ENCODE peak calls at places on chromosomes 11 and 22, in eight cellular contexts. O, E, Y, A, M, J, R and Q are unnamed samples. For H3K9me3 and H3K4me1, the result is how much of the 10 kb centered on the place peaks cover.

GRCh38 chr11:57308426-57309060 is 16.2 kb downstream of the TNKS1BP1 start:
- DNase-seq in O (no peak), E (no peak), Y (peak), A (no peak), M (no peak), J (no peak), R (no peak), Q (no peak)

GRCh38 chr11:128862421-128862820 is 4.7 kb downstream of the KCNJ1 start:
- DNase-seq in O (no peak), E (no peak), Y (no peak), A (no peak), M (no peak), J (no peak), R (no peak), Q (no peak)

GRCh38 chr22:35841907-35842518 is 124.3 kb downstream of the APOL5 start:
- DNase-seq in O (no peak), E (no peak), Y (no peak), A (no peak), M (no peak), J (no peak), R (no peak), Q (no peak)

GRCh38 chr22:24408630-24409029 is 18.8 kb upstream of the ADORA2A start:
- DNase-seq in O (no peak), E (no peak), Y (peak), A (no peak), M (no peak), J (no peak), R (no peak), Q (no peak)

GRCh38 chr11:129225190-129225589 is 33.1 kb upstream of the ARHGAP32 start:
- DNase-seq in O (no peak), E (no peak), Y (no peak), A (no peak), M (no peak), J (peak), R (no peak), Q (no peak)

GRCh38 chr11:70527429-70528045 is 129.2 kb downstream of the CTTN start:
- DNase-seq in O (no peak), E (no peak), Y (peak), A (no peak), M (no peak), J (no peak), R (no peak), Q (no peak)

GRCh38 chr11:35344990-35345655 is 74.2 kb downstream of the SLC1A2 start:
- DNase-seq in O (no peak), E (no peak), Y (no peak), A (no peak), M (peak), J (no peak), R (no peak), Q (peak)

GRCh38 chr11:126194121-126194543 is 17.3 kb downstream of the RPUSD4 start:
- DNase-seq in O (peak), E (peak), Y (no peak), A (peak), M (peak), J (peak), R (peak), Q (no peak)

GRCh38 chr22:19565921-19566598 is 41.9 kb upstream of the CLDN5 start:
- DNase-seq in O (no peak), E (no peak), Y (no peak), A (no peak), M (no peak), J (peak), R (no peak), Q (no peak)

GRCh38 chr11:97610000-97610399 is 1220.2 kb downstream of the JRKL start:
- DNase-seq in O (no peak), E (no peak), Y (no peak), A (peak), M (no peak), J (no peak), R (no peak), Q (no peak)

GRCh38 chr11:10432493-10432892 is 22.6 kb upstream of the AMPD3 start:
- DNase-seq in O (no peak), E (no peak), Y (no peak), A (no peak), M (no peak), J (no peak), R (no peak), Q (no peak)

GRCh38 chr11:1336836-1337646 is 27.6 kb upstream of the TOLLIP start:
- DNase-seq in O (peak), E (no peak), Y (peak), A (peak), M (no peak), J (no peak), R (peak), Q (peak)

GRCh38 chr11:75429902-75430691 is 2.9 kb downstream of the KLHL35 start:
- DNase-seq in O (peak), E (peak), Y (peak), A (peak), M (peak), J (peak), R (peak), Q (peak)

GRCh38 chr11:33310720-33311500 is 53.7 kb downstream of the HIPK3 start:
- DNase-seq in O (no peak), E (no peak), Y (no peak), A (no peak), M (no peak), J (peak), R (no peak), Q (no peak)

GRCh38 chr11:55942785-55943392 is 6.7 kb upstream of the OR5I1 start:
- DNase-seq in O (no peak), E (no peak), Y (no peak), A (peak), M (no peak), J (peak), R (no peak), Q (no peak)

GRCh38 chr11:74870485-74870884 is 78.4 kb downstream of the XRRA1 start:
- DNase-seq in O (no peak), E (no peak), Y (no peak), A (peak), M (no peak), J (peak), R (peak), Q (no peak)

GRCh38 chr11:28858076-28858475 is 749.9 kb downstream of the METTL15 start:
- DNase-seq in O (no peak), E (no peak), Y (no peak), A (no peak), M (no peak), J (no peak), R (no peak), Q (no peak)

GRCh38 chr11:124970925-124971324 is 16.9 kb downstream of the CCDC15 start:
- DNase-seq in O (no peak), E (no peak), Y (no peak), A (peak), M (no peak), J (peak), R (peak), Q (no peak)

GRCh38 chr11:46363031-46363407 is 15.8 kb downstream of the DGKZ start:
- DNase-seq in O (no peak), E (peak), Y (peak), A (no peak), M (peak), J (peak), R (no peak), Q (peak)

GRCh38 chr11:113104390-113105251 is 143.4 kb downstream of the NCAM1 start:
- DNase-seq in O (no peak), E (no peak), Y (no peak), A (no peak), M (no peak), J (no peak), R (no peak), Q (no peak)

GRCh38 chr11:130449996-130450419 is 1.6 kb downstream of the ADAMTS15 start:
- DNase-seq in O (no peak), E (peak), Y (peak), A (no peak), M (peak), J (no peak), R (peak), Q (peak)

GRCh38 chr11:66186470-66186869 is 82.0 kb upstream of the RAB1B start:
- DNase-seq in O (no peak), E (no peak), Y (no peak), A (no peak), M (no peak), J (no peak), R (no peak), Q (no peak)

GRCh38 chr22:29037340-29037932 is 24.2 kb downstream of the C22orf31 start:
- DNase-seq in O (no peak), E (no peak), Y (no peak), A (no peak), M (no peak), J (no peak), R (no peak), Q (no peak)

GRCh38 chr11:97019754-97020153 is 629.9 kb downstream of the JRKL start:
- DNase-seq in O (no peak), E (no peak), Y (no peak), A (no peak), M (no peak), J (peak), R (no peak), Q (no peak)

GRCh38 chr11:112279901-112280267 is 19.2 kb upstream of the PLET1 start:
- DNase-seq in O (peak), E (peak), Y (peak), A (peak), M (peak), J (peak), R (peak), Q (peak)

GRCh38 chr11:78216021-78216420 is 27.3 kb downstream of the USP35 start:
- DNase-seq in O (no peak), E (no peak), Y (no peak), A (no peak), M (no peak), J (no peak), R (peak), Q (no peak)

GRCh38 chr11:3359092-3359824 is 19.7 kb downstream of the ZNF195 start:
- DNase-seq in O (no peak), E (no peak), Y (no peak), A (no peak), M (no peak), J (no peak), R (no peak), Q (no peak)

GRCh38 chr11:109583996-109584395 is 162.0 kb downstream of the C11orf87 start:
- DNase-seq in O (no peak), E (no peak), Y (no peak), A (no peak), M (no peak), J (no peak), R (no peak), Q (no peak)

GRCh38 chr22:46789992-46790391 is 27.5 kb downstream of the TBC1D22A start:
- DNase-seq in O (no peak), E (no peak), Y (no peak), A (no peak), M (peak), J (no peak), R (peak), Q (no peak)
- TF ChIP-seq CTCF in O (no peak), E (no peak), Y (no peak), A (no peak), M (no peak), J (no peak), R (no peak), Q (no peak)

GRCh38 chr22:48627966-48628365 is 1199.7 kb downstream of the BRD1 start:
- DNase-seq in O (no peak), E (no peak), Y (no peak), A (no peak), M (no peak), J (no peak), R (no peak), Q (no peak)
- H3K9me3 ChIP-seq in O (under half), E (under half), Y (under half), A (under half), M (under half), J (half or more), R (under half), Q (under half)

GRCh38 chr11:13308704-13309103 is 31.1 kb downstream of the BMAL1 start:
- DNase-seq in O (no peak), E (no peak), Y (no peak), A (no peak), M (no peak), J (no peak), R (no peak), Q (no peak)

GRCh38 chr11:13311570-13311969 is 34.0 kb downstream of the BMAL1 start:
- DNase-seq in O (no peak), E (no peak), Y (no peak), A (no peak), M (no peak), J (peak), R (no peak), Q (no peak)

GRCh38 chr11:13309156-13309555 is 31.6 kb downstream of the BMAL1 start:
- DNase-seq in O (no peak), E (no peak), Y (no peak), A (no peak), M (no peak), J (peak), R (no peak), Q (no peak)

GRCh38 chr11:13313005-13313819 is 35.6 kb downstream of the BMAL1 start:
- DNase-seq in O (no peak), E (no peak), Y (no peak), A (no peak), M (no peak), J (peak), R (no peak), Q (no peak)

DNA sequence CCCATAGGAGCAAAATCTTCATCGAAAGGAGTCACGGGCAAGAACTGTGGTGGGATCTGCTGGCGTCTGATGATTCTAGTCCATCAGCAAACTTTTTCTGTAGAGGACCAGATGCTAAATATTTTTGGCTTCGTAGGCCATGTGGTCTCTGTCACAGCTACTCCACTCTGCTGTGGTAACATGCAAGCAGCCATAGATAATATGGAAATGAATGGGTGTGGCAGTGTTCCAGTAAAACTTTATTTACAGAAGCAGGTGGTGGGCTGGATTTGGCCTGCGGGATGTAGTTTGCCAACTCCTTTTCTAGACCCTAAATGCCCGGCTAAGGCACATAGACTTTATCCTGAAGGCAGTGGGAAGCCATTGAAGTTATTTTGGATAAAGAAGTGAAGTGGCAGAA is 32.9 kb downstream of the BMAL1 start:
- DNase-seq in O (no peak), E (no peak), Y (no peak), A (no peak), M (no peak), J (no peak), R (no peak), Q (no peak)
- H3K4me1 ChIP-seq in O (under half), E (under half), Y (half or more), A (under half), M (under half), J (under half), R (under half), Q (under half)

GRCh38 chr11:13152264-13152663 is 125.3 kb upstream of the BMAL1 start:
- DNase-seq in O (no peak), E (no peak), Y (no peak), A (no peak), M (no peak), J (no peak), R (no peak), Q (no peak)

GRCh38 chr11:13149991-13150390 is 127.6 kb upstream of the BMAL1 start:
- DNase-seq in O (no peak), E (no peak), Y (no peak), A (no peak), M (no peak), J (peak), R (no peak), Q (no peak)

GRCh38 chr11:13150487-13150886 is 127.1 kb upstream of the BMAL1 start:
- DNase-seq in O (no peak), E (no peak), Y (no peak), A (no peak), M (no peak), J (no peak), R (no peak), Q (no peak)

DNA sequence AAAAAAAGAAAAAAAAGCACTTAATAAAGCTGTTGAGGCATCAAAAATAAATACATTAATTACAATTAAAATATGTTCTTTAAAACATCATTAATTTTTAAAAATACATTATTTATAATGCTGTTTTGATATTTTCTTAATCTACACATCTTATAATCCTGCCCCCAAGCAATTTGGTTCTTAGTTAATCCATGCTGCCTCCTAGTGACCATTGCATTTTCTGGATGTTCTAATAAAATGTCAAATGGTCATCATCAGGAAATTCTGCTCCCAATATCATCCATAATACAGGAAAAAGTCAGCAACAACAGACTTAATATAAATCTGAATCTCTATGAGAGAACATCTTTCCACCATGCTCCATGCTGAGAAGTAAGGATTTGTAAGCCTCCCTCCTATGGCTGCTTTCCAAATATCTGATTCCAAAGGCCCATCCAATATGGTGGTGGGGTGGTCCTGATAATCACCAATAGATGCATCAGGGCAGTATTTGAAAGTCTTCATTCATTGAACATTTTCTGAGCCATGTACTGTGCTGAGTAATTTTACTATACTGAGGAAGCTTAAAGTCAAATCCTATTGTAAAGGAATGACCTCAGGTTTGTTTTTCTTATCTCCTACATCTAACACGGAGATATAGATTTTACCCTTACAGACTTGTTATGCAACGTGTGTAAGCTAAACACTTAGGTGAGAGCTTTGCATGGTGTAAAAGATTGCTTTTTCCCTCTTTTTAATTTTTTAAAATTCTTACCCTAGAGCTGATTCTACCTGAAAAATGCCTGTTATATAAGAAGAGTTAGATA is 124.7 kb upstream of the BMAL1 start:
- DNase-seq in O (no peak), E (no peak), Y (no peak), A (peak), M (no peak), J (no peak), R (no peak), Q (no peak)
- TF ChIP-seq CTCF in O (no peak), E (peak), Y (peak), A (peak), M (no peak), J (peak), R (peak), Q (peak)

GRCh38 chr11:122977455-122978302 is 4.0 kb downstream of the BSX start:
- DNase-seq in O (no peak), E (no peak), Y (no peak), A (no peak), M (no peak), J (no peak), R (peak), Q (no peak)
- H3K9me3 ChIP-seq in O (under half), E (under half), Y (under half), A (under half), M (under half), J (under half), R (under half), Q (under half)

GRCh38 chr22:38257650-38258246 is 15.1 kb downstream of the TMEM184B start:
- DNase-seq in O (no peak), E (peak), Y (no peak), A (peak), M (no peak), J (no peak), R (peak), Q (no peak)

GRCh38 chr22:38258895-38259294 is 13.9 kb downstream of the TMEM184B start:
- DNase-seq in O (no peak), E (no peak), Y (no peak), A (no peak), M (no peak), J (no peak), R (no peak), Q (no peak)

GRCh38 chr22:38261478-38261803 is 11.4 kb downstream of the TMEM184B start:
- DNase-seq in O (no peak), E (no peak), Y (no peak), A (no peak), M (no peak), J (no peak), R (no peak), Q (no peak)

GRCh38 chr22:38260760-38261477 is 11.9 kb downstream of the TMEM184B start:
- DNase-seq in O (no peak), E (no peak), Y (no peak), A (no peak), M (no peak), J (no peak), R (no peak), Q (no peak)

DNA sequence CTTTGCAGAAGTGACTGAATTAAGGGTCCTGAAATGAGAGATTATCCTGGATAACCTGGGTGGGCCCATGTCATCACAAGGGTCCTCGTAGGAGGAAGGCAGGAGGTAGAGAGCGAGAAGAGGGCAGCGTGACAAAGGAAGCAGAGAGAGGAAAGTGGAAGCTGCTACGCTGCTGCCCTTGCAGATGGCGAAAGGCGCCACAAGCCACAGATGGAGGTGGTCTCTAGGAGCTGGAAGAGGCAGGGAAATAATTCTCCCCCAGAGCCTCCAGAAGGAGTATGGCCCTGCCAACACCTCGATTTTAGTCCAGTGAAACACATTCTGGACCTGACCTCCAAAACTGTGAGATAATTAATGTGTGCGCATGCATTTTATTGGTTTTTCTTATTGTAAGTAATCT is 13.4 kb downstream of the TMEM184B start:
- DNase-seq in O (no peak), E (no peak), Y (no peak), A (no peak), M (no peak), J (no peak), R (no peak), Q (no peak)
- H3K4me1 ChIP-seq in O (under half), E (half or more), Y (half or more), A (under half), M (under half), J (under half), R (under half), Q (under half)

DNA sequence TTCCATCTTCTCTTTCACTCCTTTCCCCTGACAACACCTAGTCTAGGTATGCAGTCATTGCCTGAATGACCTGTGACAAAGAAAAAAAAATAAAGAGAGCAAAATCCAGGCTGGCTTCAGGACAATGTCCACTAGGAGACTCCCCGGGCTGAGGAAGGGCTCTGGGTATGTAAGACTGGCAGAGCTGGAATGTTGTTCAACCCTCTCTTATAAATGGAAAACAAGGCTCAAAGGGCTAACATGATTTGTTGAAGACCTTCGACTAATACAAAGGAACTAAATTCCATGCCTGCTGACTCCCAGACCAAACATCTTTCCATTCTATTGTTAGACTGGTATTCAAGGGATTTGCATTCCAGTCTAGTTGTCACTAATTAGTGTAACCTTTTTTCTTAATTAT is 122.2 kb downstream of the ARL14EP start:
- DNase-seq in O (no peak), E (no peak), Y (no peak), A (peak), M (no peak), J (no peak), R (no peak), Q (no peak)
- TF ChIP-seq CTCF in O (no peak), E (no peak), Y (no peak), A (peak), M (no peak), J (no peak), R (peak), Q (no peak)

DNA sequence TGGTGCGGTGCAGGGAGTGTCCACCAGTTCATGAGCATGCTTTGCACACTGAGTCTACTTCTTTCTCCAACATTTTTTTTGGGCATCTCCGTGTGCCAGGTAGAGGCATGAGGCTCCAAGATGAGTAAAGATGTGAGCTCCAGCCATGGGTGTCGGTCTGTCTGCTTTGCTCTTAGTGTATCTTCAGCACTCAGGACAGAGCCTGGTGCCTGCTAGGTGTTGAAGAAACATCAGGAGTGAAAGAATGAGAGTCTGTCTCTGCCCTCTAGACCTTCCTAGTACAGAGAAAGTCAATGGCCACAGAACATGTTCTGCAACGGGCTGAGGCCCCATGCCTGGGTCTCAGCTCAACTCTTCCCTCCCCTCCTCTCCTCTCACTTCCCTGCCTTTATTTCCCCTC is 486.5 kb downstream of the TBC1D22A start:
- DNase-seq in O (no peak), E (no peak), Y (no peak), A (no peak), M (no peak), J (no peak), R (no peak), Q (no peak)
- H3K9me3 ChIP-seq in O (under half), E (under half), Y (under half), A (under half), M (under half), J (under half), R (half or more), Q (under half)